ENCODE peak calls at places on chromosomes 12 and 14, in five cellular contexts. N, A, W, L and X are unnamed samples.

GRCh38 chr14:26791117-26791806 is 193.4 kb upstream of the NOVA1 start:
- DNase-seq in N (no peak), A (no peak), W (no peak), L (no peak), X (no peak)

GRCh38 chr14:100117647-100118376 is 41.6 kb downstream of the DEGS2 start:
- DNase-seq in N (no peak), A (no peak), W (no peak), L (no peak), X (no peak)

GRCh38 chr14:104248203-104249055 is 110.0 kb downstream of the KIF26A start:
- DNase-seq in N (no peak), A (no peak), W (no peak), L (no peak), X (no peak)

GRCh38 chr12:27970391-27970980 is 2.0 kb downstream of the PTHLH start:
- DNase-seq in N (peak), A (no peak), W (no peak), L (no peak), X (peak)

GRCh38 chr14:23352506-23353432 is at the start of gene SLC22A17:
- DNase-seq in N (peak), A (peak), W (peak), L (peak), X (peak)

GRCh38 chr14:69263364-69263763 is 3.4 kb downstream of the GALNT16 start:
- DNase-seq in N (no peak), A (peak), W (no peak), L (no peak), X (no peak)

GRCh38 chr12:26341481-26341880 is 146.1 kb downstream of the SSPN start:
- DNase-seq in N (no peak), A (no peak), W (no peak), L (no peak), X (no peak)

GRCh38 chr12:49296836-49297694 is 2.1 kb downstream of the PRPH start:
- DNase-seq in N (no peak), A (no peak), W (peak), L (no peak), X (no peak)

GRCh38 chr12:76101739-76102385 is 17.4 kb upstream of the NAP1L1 start:
- DNase-seq in N (no peak), A (no peak), W (no peak), L (no peak), X (no peak)

GRCh38 chr14:102870994-102871831 is 51.2 kb upstream of the AMN start:
- DNase-seq in N (no peak), A (no peak), W (no peak), L (no peak), X (no peak)

GRCh38 chr12:3148366-3149000 is 71.3 kb downstream of the TSPAN9 start:
- DNase-seq in N (no peak), A (no peak), W (no peak), L (no peak), X (no peak)

GRCh38 chr14:87131879-87132278 is 861.1 kb downstream of the GALC start:
- DNase-seq in N (no peak), A (no peak), W (no peak), L (no peak), X (no peak)

GRCh38 chr12:56158926-56159461 is 835 bp downstream of the MYL6 start:
- DNase-seq in N (peak), A (peak), W (no peak), L (peak), X (peak)

GRCh38 chr12:102816816-102817434 is 100.1 kb downstream of the PAH start:
- DNase-seq in N (no peak), A (peak), W (no peak), L (no peak), X (peak)

GRCh38 chr12:52867636-52868035 is 18.8 kb upstream of the KRT78 start:
- DNase-seq in N (no peak), A (no peak), W (no peak), L (peak), X (peak)

GRCh38 chr14:102909911-102910310 is 12.6 kb upstream of the AMN start:
- DNase-seq in N (no peak), A (no peak), W (no peak), L (no peak), X (no peak)

GRCh38 chr12:13982010-13982409 is 608 bp upstream of the GRIN2B start:
- DNase-seq in N (peak), A (no peak), W (no peak), L (no peak), X (no peak)

GRCh38 chr14:105337966-105338365 is 23.4 kb downstream of the PACS2 start:
- DNase-seq in N (no peak), A (no peak), W (no peak), L (no peak), X (peak)